ENCODE peak calls at places on chromosomes 6 and 20, in eight cellular contexts. T is GM04503; O is NCI-H1092 treated with DMSO at 0.1 percent for 48 hours; K is activated CD8-positive, alpha-beta memory T cell treated with anti-CD3 and anti-CD28 coated beads for 4 hours; W is mucosa of gallbladder; X is EL; E is cardiac fibroblast; V is stimulated activated CD4-positive, alpha-beta T cell treated with anti-CD3 and anti-CD28 coated beads, Interleukin-12 subunit alpha, Interleukin-12 subunit beta, amount 100 ng/mL, for 4 hours. P is an unnamed sample.

GRCh38 chr6:27777614-27778355 is 134.4 kb downstream of the OR2B2 start:
- DNase-seq in T (no peak), O (no peak), K (no peak), W (no peak), X (no peak), E (peak), V (no peak), P (no peak)

GRCh38 chr20:17676942-17677341 is 5.1 kb downstream of the RRBP1 start:
- DNase-seq in T (no peak), O (no peak), K (no peak), W (no peak), X (peak), E (peak), V (no peak), P (no peak)

GRCh38 chr6:163943647-163944395 is 529.3 kb downstream of the QKI start:
- DNase-seq in T (no peak), O (no peak), K (no peak), W (no peak), X (no peak), E (no peak), V (no peak), P (no peak)

GRCh38 chr6:55963301-55963700 is 87.9 kb upstream of the BMP5 start:
- DNase-seq in T (no peak), O (no peak), K (no peak), W (no peak), X (peak), E (peak), V (no peak), P (no peak)

GRCh38 chr6:137246801-137247202 is 27.6 kb upstream of the IFNGR1 start:
- DNase-seq in T (no peak), O (no peak), K (no peak), W (no peak), X (no peak), E (no peak), V (no peak), P (no peak)

GRCh38 chr6:167302074-167302473 is 11.0 kb downstream of the UNC93A start:
- DNase-seq in T (no peak), O (no peak), K (no peak), W (no peak), X (no peak), E (no peak), V (no peak), P (no peak)

GRCh38 chr6:39934060-39934757 is at the start of gene MOCS1:
- DNase-seq in T (no peak), O (peak), K (peak), W (peak), X (peak), E (peak), V (peak), P (no peak)

GRCh38 chr6:6738108-6738507 is 149.6 kb downstream of the LY86 start:
- DNase-seq in T (no peak), O (no peak), K (no peak), W (no peak), X (no peak), E (no peak), V (no peak), P (no peak)

GRCh38 chr6:159013229-159013628 is 13.2 kb upstream of the RSPH3 start:
- DNase-seq in T (no peak), O (no peak), K (no peak), W (no peak), X (no peak), E (no peak), V (no peak), P (no peak)

GRCh38 chr6:34055223-34055933 is 90.5 kb downstream of the GRM4 start:
- DNase-seq in T (no peak), O (peak), K (peak), W (peak), X (peak), E (peak), V (peak), P (peak)

GRCh38 chr6:6407061-6407723 is 86.7 kb upstream of the F13A1 start:
- DNase-seq in T (no peak), O (no peak), K (no peak), W (no peak), X (no peak), E (no peak), V (no peak), P (no peak)

GRCh38 chr6:128515550-128516513 is 4.6 kb downstream of the PTPRK start:
- DNase-seq in T (no peak), O (no peak), K (no peak), W (no peak), X (peak), E (peak), V (no peak), P (no peak)

GRCh38 chr6:135423649-135424128 is 73.9 kb downstream of the AHI1 start:
- DNase-seq in T (peak), O (peak), K (no peak), W (no peak), X (peak), E (peak), V (no peak), P (no peak)

GRCh38 chr20:49052334-49052733 is 6.2 kb downstream of the CSE1L start:
- DNase-seq in T (no peak), O (no peak), K (no peak), W (no peak), X (peak), E (no peak), V (no peak), P (no peak)

GRCh38 chr6:145148392-145149175 is 586.7 kb downstream of the EPM2A start:
- DNase-seq in T (peak), O (no peak), K (no peak), W (peak), X (peak), E (peak), V (no peak), P (peak)

GRCh38 chr6:17842014-17842776 is 135.5 kb upstream of the NUP153 start:
- DNase-seq in T (no peak), O (no peak), K (no peak), W (no peak), X (no peak), E (no peak), V (no peak), P (no peak)

GRCh38 chr6:111603648-111604047 is 2.0 kb downstream of the TRAF3IP2 start:
- DNase-seq in T (no peak), O (no peak), K (no peak), W (no peak), X (peak), E (peak), V (no peak), P (no peak)

GRCh38 chr20:33017542-33017941 is 10.0 kb downstream of the BPIFB2 start:
- DNase-seq in T (no peak), O (no peak), K (no peak), W (no peak), X (no peak), E (no peak), V (no peak), P (no peak)

GRCh38 chr6:20464041-20464440 is 62.4 kb downstream of the E2F3 start:
- DNase-seq in T (no peak), O (no peak), K (no peak), W (no peak), X (no peak), E (no peak), V (no peak), P (no peak)

GRCh38 chr6:21277601-21278043 is 315.9 kb upstream of the SOX4 start:
- DNase-seq in T (no peak), O (no peak), K (no peak), W (no peak), X (no peak), E (no peak), V (no peak), P (no peak)

GRCh38 chr20:47191074-47191673 is 165.3 kb downstream of the ZMYND8 start:
- DNase-seq in T (no peak), O (no peak), K (no peak), W (no peak), X (peak), E (peak), V (no peak), P (no peak)

GRCh38 chr20:17430515-17430914 is 100.7 kb downstream of the BFSP1 start:
- DNase-seq in T (no peak), O (peak), K (no peak), W (no peak), X (no peak), E (no peak), V (no peak), P (no peak)